ENCODE peak calls at places on chromosomes 12 and 14, in nine cellular contexts. Z is A549, Q is HCT116, M is HepG2, T is GM23338, U is K562, D is GM12878, W is SK-N-SH, Y is HL-60. O is an unnamed sample.

GRCh38 chr12:53775478-53776145 is 23.8 kb upstream of the CISTR start:
- DNase-seq in Z (no peak), Q (no peak), M (no peak), T (no peak), U (no peak), D (no peak), W (no peak), Y (no peak), O (no peak)

GRCh38 chr12:132747395-132747794 is 14.2 kb downstream of the ANKLE2 start:
- DNase-seq in Z (no peak), Q (no peak), M (no peak), T (no peak), U (no peak), D (no peak), W (no peak), Y (no peak), O (no peak)

GRCh38 chr14:70808402-70809237 is 693 bp downstream of the MAP3K9 start:
- DNase-seq in Z (peak), Q (no peak), M (no peak), T (peak), U (no peak), D (no peak), W (peak), Y (no peak), O (no peak)

GRCh38 chr14:99747167-99747566 is 46.0 kb upstream of the EML1 start:
- DNase-seq in Z (no peak), Q (no peak), M (no peak), T (no peak), U (no peak), D (no peak), W (no peak), Y (no peak), O (no peak)

GRCh38 chr12:65935906-65936528 is 111.7 kb downstream of the HMGA2 start:
- DNase-seq in Z (no peak), Q (no peak), M (peak), T (no peak), U (no peak), D (no peak), W (no peak), Y (no peak), O (no peak)

GRCh38 chr14:36934304-36934703 is 238.1 kb downstream of the SLC25A21 start:
- DNase-seq in Z (no peak), Q (no peak), M (no peak), T (no peak), U (no peak), D (no peak), W (no peak), Y (no peak), O (no peak)

GRCh38 chr12:21831671-21832357 is 57.3 kb upstream of the KCNJ8 start:
- DNase-seq in Z (no peak), Q (no peak), M (no peak), T (no peak), U (no peak), D (no peak), W (no peak), Y (no peak), O (no peak)

GRCh38 chr14:26261368-26262122 is 336.3 kb downstream of the NOVA1 start:
- DNase-seq in Z (no peak), Q (no peak), M (no peak), T (peak), U (no peak), D (no peak), W (no peak), Y (no peak), O (no peak)

GRCh38 chr12:103824290-103824689 is 16.7 kb downstream of the NT5DC3 start:
- DNase-seq in Z (no peak), Q (no peak), M (no peak), T (no peak), U (no peak), D (no peak), W (no peak), Y (no peak), O (no peak)

GRCh38 chr14:64880382-64881121 is 845 bp upstream of the SPTB start:
- DNase-seq in Z (peak), Q (peak), M (no peak), T (peak), U (peak), D (no peak), W (peak), Y (peak), O (no peak)

GRCh38 chr12:27549801-27550652 is 26.0 kb downstream of the PPFIBP1 start:
- DNase-seq in Z (peak), Q (peak), M (peak), T (peak), U (peak), D (no peak), W (no peak), Y (peak), O (peak)

GRCh38 chr12:131673519-131674265 is 37.2 kb upstream of the SFSWAP start:
- DNase-seq in Z (no peak), Q (no peak), M (no peak), T (no peak), U (no peak), D (no peak), W (no peak), Y (no peak), O (no peak)

GRCh38 chr12:1217191-1217949 is 226.3 kb downstream of the ERC1 start:
- DNase-seq in Z (peak), Q (no peak), M (no peak), T (no peak), U (no peak), D (no peak), W (peak), Y (no peak), O (peak)

GRCh38 chr12:59396519-59396918 is 199.3 kb upstream of the SLC16A7 start:
- DNase-seq in Z (no peak), Q (no peak), M (no peak), T (no peak), U (no peak), D (no peak), W (no peak), Y (no peak), O (no peak)

GRCh38 chr14:79587194-79587593 is 624.1 kb downstream of the DIO2 start:
- DNase-seq in Z (no peak), Q (no peak), M (no peak), T (no peak), U (no peak), D (no peak), W (no peak), Y (no peak), O (no peak)

GRCh38 chr14:24080888-24081738 is 9.8 kb downstream of the CPNE6 start:
- DNase-seq in Z (peak), Q (no peak), M (peak), T (peak), U (peak), D (no peak), W (peak), Y (peak), O (no peak)

GRCh38 chr12:13383379-13383778 is 186.9 kb downstream of the EMP1 start:
- DNase-seq in Z (no peak), Q (no peak), M (no peak), T (no peak), U (no peak), D (no peak), W (no peak), Y (no peak), O (no peak)

GRCh38 chr14:59776468-59776867 is 94.1 kb downstream of the RTN1 start:
- DNase-seq in Z (no peak), Q (no peak), M (no peak), T (no peak), U (no peak), D (no peak), W (no peak), Y (no peak), O (no peak)

GRCh38 chr12:68733661-68734071 is 12.3 kb upstream of the SLC35E3 start:
- DNase-seq in Z (peak), Q (no peak), M (no peak), T (no peak), U (no peak), D (no peak), W (no peak), Y (no peak), O (peak)

GRCh38 chr14:87142568-87143211 is 850.3 kb downstream of the GALC start:
- DNase-seq in Z (no peak), Q (no peak), M (no peak), T (no peak), U (no peak), D (no peak), W (no peak), Y (no peak), O (no peak)

GRCh38 chr14:34098045-34098984 is 147.4 kb upstream of the EGLN3 start:
- DNase-seq in Z (peak), Q (peak), M (peak), T (peak), U (peak), D (peak), W (peak), Y (peak), O (no peak)

GRCh38 chr12:4214912-4215861 is 58.4 kb upstream of the CCND2 start:
- DNase-seq in Z (no peak), Q (no peak), M (no peak), T (no peak), U (peak), D (peak), W (no peak), Y (peak), O (no peak)

GRCh38 chr14:86038401-86038985 is 508.5 kb downstream of the FLRT2 start:
- DNase-seq in Z (peak), Q (no peak), M (peak), T (peak), U (peak), D (no peak), W (peak), Y (peak), O (no peak)

GRCh38 chr14:32350020-32350419 is 20.9 kb downstream of the AKAP6 start:
- DNase-seq in Z (no peak), Q (no peak), M (no peak), T (no peak), U (no peak), D (peak), W (no peak), Y (no peak), O (no peak)

GRCh38 chr12:1918081-1918874 is at the start of gene CACNA2D4:
- DNase-seq in Z (no peak), Q (no peak), M (no peak), T (no peak), U (peak), D (no peak), W (peak), Y (peak), O (no peak)

GRCh38 chr14:41699506-41699905 is 92.8 kb downstream of the LRFN5 start:
- DNase-seq in Z (no peak), Q (no peak), M (no peak), T (no peak), U (no peak), D (no peak), W (no peak), Y (no peak), O (no peak)

GRCh38 chr12:62738611-62739010 is 196.3 kb downstream of the PPM1H start:
- DNase-seq in Z (no peak), Q (no peak), M (no peak), T (peak), U (no peak), D (no peak), W (no peak), Y (no peak), O (no peak)

GRCh38 chr12:46153267-46153872 is 115.5 kb downstream of the SLC38A1 start:
- DNase-seq in Z (peak), Q (peak), M (peak), T (peak), U (peak), D (no peak), W (peak), Y (no peak), O (no peak)

GRCh38 chr14:99267871-99268775 is 3.9 kb downstream of the BCL11B start:
- DNase-seq in Z (no peak), Q (no peak), M (no peak), T (no peak), U (no peak), D (no peak), W (no peak), Y (no peak), O (no peak)

DNA sequence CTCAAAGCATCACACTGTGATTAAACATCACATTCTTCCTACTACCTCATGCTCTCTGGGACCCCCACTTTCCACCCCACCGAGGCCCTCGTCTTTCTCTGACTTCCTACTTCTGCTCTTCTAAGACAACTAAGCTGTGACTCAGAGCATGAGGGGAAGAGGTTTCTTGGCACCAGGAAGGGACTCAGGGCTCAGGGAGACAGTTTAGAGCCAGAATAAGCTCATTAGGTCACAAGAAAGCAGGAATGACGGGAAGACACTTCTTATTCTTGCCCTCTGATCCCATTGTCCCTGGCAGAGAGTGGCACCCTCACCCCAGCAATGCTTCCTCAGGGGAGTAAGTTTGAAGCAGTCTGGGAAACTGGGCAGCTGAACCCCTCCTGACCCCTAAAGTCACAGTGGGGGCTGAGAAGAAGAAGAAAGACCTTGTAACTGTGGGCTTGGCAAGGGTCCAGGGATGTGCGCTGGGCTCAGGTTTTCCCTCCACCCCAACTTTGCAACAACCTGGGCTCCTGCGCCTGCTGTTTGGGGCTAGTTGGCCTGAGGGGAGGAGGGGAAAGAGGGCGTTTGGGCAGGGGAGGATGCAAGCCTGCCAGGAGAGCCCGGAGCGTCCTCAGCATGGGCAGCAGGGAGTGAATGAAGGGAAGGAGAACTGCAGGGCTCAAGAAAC is 64.6 kb upstream of the ACTN1 start:
- DNase-seq in Z (no peak), Q (no peak), M (no peak), T (no peak), U (no peak), D (no peak), W (no peak), Y (peak), O (no peak)
- TF ChIP-seq REST in Z (no peak), Q (no peak), M (no peak), T (no peak), U (no peak), D (no peak), W (no peak), Y (no peak), O (no peak)

GRCh38 chr12:84043355-84043754 is 869.2 kb downstream of the SLC6A15 start:
- DNase-seq in Z (peak), Q (no peak), M (peak), T (no peak), U (no peak), D (no peak), W (no peak), Y (no peak), O (no peak)

DNA sequence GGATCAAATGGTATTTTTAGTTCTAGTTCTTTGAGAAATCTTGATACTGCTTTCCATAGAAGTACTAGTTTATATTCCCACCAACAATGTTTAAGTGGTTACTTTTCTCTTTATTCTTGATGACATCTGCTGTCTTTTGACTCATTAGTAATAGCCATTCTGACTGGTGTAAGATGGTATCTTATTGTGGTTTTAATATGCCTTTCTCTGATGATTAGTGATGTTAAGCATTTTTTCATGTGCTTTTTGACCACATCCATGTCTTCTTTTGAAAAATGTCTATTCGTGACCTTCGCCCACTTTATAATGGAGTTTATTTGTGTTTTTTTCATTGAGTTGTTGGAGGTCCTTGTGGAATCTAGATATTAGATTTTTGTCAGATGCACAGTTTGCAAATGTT is 865.7 kb downstream of the SLC6A15 start:
- DNase-seq in Z (no peak), Q (no peak), M (no peak), T (no peak), U (no peak), D (no peak), W (no peak), Y (no peak), O (no peak)
- TF ChIP-seq REST in Z (no peak), Q (no peak), M (no peak), T (no peak), U (no peak), D (no peak), W (no peak), Y (no peak), O (no peak)

DNA sequence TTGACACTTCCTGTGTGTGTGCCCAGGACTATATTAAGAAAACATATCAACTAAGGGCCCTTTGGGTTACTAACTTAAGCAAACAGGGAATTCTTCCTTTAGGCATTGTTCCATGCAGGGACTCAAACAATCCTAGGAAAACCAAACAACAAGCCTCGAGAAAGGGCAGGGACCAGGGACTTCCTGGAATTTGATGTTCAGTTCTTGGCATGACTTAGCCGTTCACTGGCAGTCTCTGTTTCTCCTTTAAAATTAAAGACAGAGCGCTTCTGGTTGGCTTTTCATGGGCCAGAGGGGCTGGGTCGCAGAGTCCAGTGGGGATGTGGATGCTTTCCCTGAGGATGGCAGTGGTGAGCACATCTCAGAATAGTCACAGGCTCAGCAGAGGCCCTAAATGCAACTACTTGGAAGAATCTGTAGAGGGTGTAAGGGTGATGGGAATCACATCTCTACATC is 35.2 kb downstream of the RNFT2 start:
- DNase-seq in Z (peak), Q (peak), M (peak), T (peak), U (peak), D (no peak), W (no peak), Y (no peak), O (no peak)
- TF ChIP-seq REST in Z (no peak), Q (no peak), M (no peak), T (no peak), U (no peak), D (no peak), W (no peak), Y (no peak), O (no peak)

GRCh38 chr14:22428681-22429315 is 160.2 kb downstream of the DAD1 start:
- DNase-seq in Z (no peak), Q (no peak), M (no peak), T (no peak), U (peak), D (no peak), W (no peak), Y (peak), O (no peak)
- TF ChIP-seq REST in Z (no peak), Q (no peak), M (no peak), T (no peak), U (no peak), D (no peak), W (no peak), Y (no peak), O (no peak)

GRCh38 chr14:55587847-55588246 is 7.8 kb downstream of the KTN1 start:
- DNase-seq in Z (no peak), Q (no peak), M (no peak), T (no peak), U (no peak), D (no peak), W (no peak), Y (no peak), O (no peak)
- TF ChIP-seq REST in Z (no peak), Q (no peak), M (no peak), T (no peak), U (no peak), D (no peak), W (no peak), Y (no peak), O (no peak)

O was measured in Panc1.